ENCODE peak calls at places on chromosome 20, in ten cellular contexts. O is ascending aorta; G is RPMI8226; Y is cardiac muscle cell; E is iPS DF 19.7; D is A549; U is glutamatergic neuron; V is EH; P is NCI-H2081 treated with DMSO at 0.1 percent for 48 hours; S is stimulated activated CD4-positive, alpha-beta T cell treated with anti-CD3 and anti-CD28 coated beads, Interleukin-12 subunit alpha, Interleukin-12 subunit beta, amount 100 ng/mL, for 4 hours. F is an unnamed sample.

GRCh38 chr20:51376121-51376520 is 166.4 kb downstream of the NFATC2 start:
- DNase-seq in O (no peak), G (no peak), Y (no peak), E (no peak), D (no peak), U (no peak), V (no peak), P (no peak), S (no peak), F (no peak)

GRCh38 chr20:47762699-47763098 is 22.6 kb downstream of the SULF2 start:
- DNase-seq in O (no peak), G (peak), Y (peak), E (no peak), D (no peak), U (no peak), V (no peak), P (no peak), S (no peak), F (no peak)

GRCh38 chr20:48656661-48657211 is 171.1 kb downstream of the PREX1 start:
- DNase-seq in O (no peak), G (peak), Y (no peak), E (no peak), D (peak), U (peak), V (no peak), P (no peak), S (no peak), F (no peak)

GRCh38 chr20:58570181-58570859 is 55.1 kb upstream of the APCDD1L start:
- DNase-seq in O (no peak), G (no peak), Y (peak), E (no peak), D (no peak), U (no peak), V (no peak), P (no peak), S (no peak), F (no peak)

GRCh38 chr20:20457392-20458126 is 89.7 kb downstream of the INSM1 start:
- DNase-seq in O (no peak), G (no peak), Y (peak), E (no peak), D (no peak), U (no peak), V (peak), P (peak), S (no peak), F (no peak)

GRCh38 chr20:10218536-10219451 is at the start of gene SNAP25:
- DNase-seq in O (no peak), G (peak), Y (peak), E (peak), D (peak), U (peak), V (peak), P (peak), S (peak), F (peak)

GRCh38 chr20:33281550-33282146 is 1.4 kb upstream of the BPIFB1 start:
- DNase-seq in O (no peak), G (no peak), Y (no peak), E (no peak), D (no peak), U (no peak), V (no peak), P (no peak), S (no peak), F (no peak)

GRCh38 chr20:11311659-11312058 is 606.0 kb upstream of the BTBD3 start:
- DNase-seq in O (no peak), G (no peak), Y (no peak), E (no peak), D (no peak), U (no peak), V (no peak), P (no peak), S (no peak), F (no peak)

GRCh38 chr20:47262008-47262364 is 94.5 kb downstream of the ZMYND8 start:
- DNase-seq in O (no peak), G (no peak), Y (no peak), E (no peak), D (no peak), U (no peak), V (no peak), P (no peak), S (no peak), F (no peak)

GRCh38 chr20:61053487-61054277 is 198.4 kb upstream of the CDH4 start:
- DNase-seq in O (no peak), G (no peak), Y (no peak), E (no peak), D (no peak), U (no peak), V (no peak), P (no peak), S (no peak), F (no peak)

GRCh38 chr20:49501917-49502316 is 19.4 kb upstream of the KCNB1 start:
- DNase-seq in O (no peak), G (peak), Y (peak), E (no peak), D (peak), U (no peak), V (peak), P (no peak), S (no peak), F (no peak)

GRCh38 chr20:54058420-54059139 is 11.8 kb downstream of the BCAS1 start:
- DNase-seq in O (no peak), G (no peak), Y (no peak), E (no peak), D (no peak), U (no peak), V (no peak), P (no peak), S (no peak), F (no peak)

GRCh38 chr20:53708129-53708968 is 114.7 kb upstream of the ZNF217 start:
- DNase-seq in O (no peak), G (no peak), Y (no peak), E (no peak), D (no peak), U (no peak), V (peak), P (no peak), S (peak), F (no peak)

GRCh38 chr20:20161611-20162010 is 109.3 kb downstream of the CFAP61 start:
- DNase-seq in O (no peak), G (no peak), Y (no peak), E (no peak), D (no peak), U (no peak), V (no peak), P (no peak), S (no peak), F (no peak)

GRCh38 chr20:51365670-51366069 is 176.8 kb downstream of the NFATC2 start:
- DNase-seq in O (no peak), G (no peak), Y (peak), E (no peak), D (peak), U (no peak), V (peak), P (no peak), S (no peak), F (no peak)

GRCh38 chr20:60011512-60012507 is 53.6 kb downstream of the CDH26 start:
- DNase-seq in O (no peak), G (peak), Y (no peak), E (no peak), D (no peak), U (no peak), V (no peak), P (no peak), S (no peak), F (no peak)